ENCODE peak calls at places on chromosome 5, in eight cellular contexts. One of them, this sample, is unnamed.

GRCh38 chr5:38051711-38052508 is 206.4 kb upstream of the EGFLAM start:
- DNase-seq in kidney: no peak
- DNase-seq in NCI-H1105: no peak
- DNase-seq in astrocyte of the cerebellum: no peak
- DNase-seq in cardiac fibroblast: no peak
- DNase-seq in Right ventricle myocardium superior: no peak
- DNase-seq in PC-3: no peak
- DNase-seq in cerebellar cortex: no peak
- DNase-seq in this sample: no peak

GRCh38 chr5:158135682-158136176 is 276.8 kb upstream of the CLINT1 start:
- DNase-seq in kidney: no peak
- DNase-seq in NCI-H1105: no peak
- DNase-seq in astrocyte of the cerebellum: no peak
- DNase-seq in cardiac fibroblast: no peak
- DNase-seq in Right ventricle myocardium superior: peak; percentile 55
- DNase-seq in PC-3: no peak
- DNase-seq in cerebellar cortex: no peak
- DNase-seq in this sample: peak; percentile 53

GRCh38 chr5:31556461-31556860 is 24.4 kb downstream of the C5orf22 start:
- DNase-seq in kidney: no peak
- DNase-seq in NCI-H1105: no peak
- DNase-seq in astrocyte of the cerebellum: no peak
- DNase-seq in cardiac fibroblast: peak; percentile 22
- DNase-seq in Right ventricle myocardium superior: no peak
- DNase-seq in PC-3: no peak
- DNase-seq in cerebellar cortex: no peak
- DNase-seq in this sample: no peak

GRCh38 chr5:138574744-138575193 is 432 bp downstream of the HSPA9 start:
- DNase-seq in kidney: no peak
- DNase-seq in NCI-H1105: no peak
- DNase-seq in astrocyte of the cerebellum: no peak
- DNase-seq in cardiac fibroblast: no peak
- DNase-seq in Right ventricle myocardium superior: no peak
- DNase-seq in PC-3: peak; percentile 18
- DNase-seq in cerebellar cortex: peak; percentile 17
- DNase-seq in this sample: no peak

GRCh38 chr5:38207343-38207742 is 51.0 kb upstream of the EGFLAM start:
- DNase-seq in kidney: no peak
- DNase-seq in NCI-H1105: no peak
- DNase-seq in astrocyte of the cerebellum: no peak
- DNase-seq in cardiac fibroblast: no peak
- DNase-seq in Right ventricle myocardium superior: no peak
- DNase-seq in PC-3: peak; percentile 32
- DNase-seq in cerebellar cortex: no peak
- DNase-seq in this sample: no peak

GRCh38 chr5:135930029-135930948 is 24.5 kb downstream of the LECT2 start:
- DNase-seq in kidney: peak; percentile 70
- DNase-seq in NCI-H1105: peak; percentile 21
- DNase-seq in astrocyte of the cerebellum: no peak
- DNase-seq in cardiac fibroblast: no peak
- DNase-seq in Right ventricle myocardium superior: no peak
- DNase-seq in PC-3: no peak
- DNase-seq in cerebellar cortex: no peak
- DNase-seq in this sample: peak; percentile 27

GRCh38 chr5:140162275-140162674 is 12.7 kb upstream of the CYSTM1 start:
- DNase-seq in kidney: no peak
- DNase-seq in NCI-H1105: no peak
- DNase-seq in astrocyte of the cerebellum: no peak
- DNase-seq in cardiac fibroblast: no peak
- DNase-seq in Right ventricle myocardium superior: no peak
- DNase-seq in PC-3: no peak
- DNase-seq in cerebellar cortex: no peak
- DNase-seq in this sample: no peak

GRCh38 chr5:73826761-73827450 is 200.9 kb downstream of the ARHGEF28 start:
- DNase-seq in kidney: no peak
- DNase-seq in NCI-H1105: no peak
- DNase-seq in astrocyte of the cerebellum: peak; percentile 49
- DNase-seq in cardiac fibroblast: peak; percentile 54
- DNase-seq in Right ventricle myocardium superior: no peak
- DNase-seq in PC-3: no peak
- DNase-seq in cerebellar cortex: no peak
- DNase-seq in this sample: no peak

GRCh38 chr5:56632199-56632598 is 183.2 kb upstream of the MAP3K1 start:
- DNase-seq in kidney: no peak
- DNase-seq in NCI-H1105: no peak
- DNase-seq in astrocyte of the cerebellum: no peak
- DNase-seq in cardiac fibroblast: no peak
- DNase-seq in Right ventricle myocardium superior: no peak
- DNase-seq in PC-3: no peak
- DNase-seq in cerebellar cortex: no peak
- DNase-seq in this sample: no peak

GRCh38 chr5:80755634-80756033 is 100.9 kb upstream of the DHFR start:
- DNase-seq in kidney: no peak
- DNase-seq in NCI-H1105: no peak
- DNase-seq in astrocyte of the cerebellum: no peak
- DNase-seq in cardiac fibroblast: no peak
- DNase-seq in Right ventricle myocardium superior: no peak
- DNase-seq in PC-3: no peak
- DNase-seq in cerebellar cortex: no peak
- DNase-seq in this sample: no peak

This sample was measured in NCI-H2081.